ENCODE peak calls at places on chromosomes 1 and 21, in four cellular contexts. K is K562, Z is endothelial cell of umbilical vein, H is IMR-90. D is an unnamed sample. For H3K9me1, the result is how much of the 10 kb centered on the place peaks cover.

GRCh38 chr1:39268112-39268581 is 63.7 kb downstream of the MACF1 start:
- DNase-seq in Z (peak), H (peak), K (no peak), D (no peak)

GRCh38 chr1:244835276-244836134 is at the start of gene COX20:
- DNase-seq in H (peak), K (peak), Z (peak), D (no peak)

GRCh38 chr1:20390589-20391331 is 95.2 kb downstream of the CAMK2N1 start:
- DNase-seq in H (peak), Z (peak), K (no peak), D (no peak)

GRCh38 chr1:161159087-161159914 is at the start of gene USP21:
- DNase-seq in H (peak), Z (peak), K (peak), D (no peak)

GRCh38 chr1:54883349-54884102 is 3.5 kb downstream of the DHCR24 start:
- DNase-seq in Z (no peak), H (peak), K (no peak), D (no peak)

GRCh38 chr1:222369991-222370910 is 177.7 kb downstream of the HHIPL2 start:
- DNase-seq in Z (no peak), K (no peak), H (peak), D (peak)

GRCh38 chr1:23116216-23116836 is 52.3 kb downstream of the LUZP1 start:
- DNase-seq in Z (no peak), H (no peak), K (no peak), D (no peak)

GRCh38 chr1:220810179-220810653 is 23.5 kb downstream of the MTARC1 start:
- DNase-seq in K (peak), Z (peak), H (peak), D (peak)

GRCh38 chr1:74426208-74426932 is 86.0 kb downstream of the LRRC53 start:
- DNase-seq in Z (no peak), H (peak), K (no peak), D (no peak)

GRCh38 chr21:36557316-36557715 is 77.4 kb upstream of the CLDN14 start:
- DNase-seq in Z (no peak), K (no peak), H (no peak), D (no peak)

GRCh38 chr1:230568676-230569075 is 73.6 kb upstream of the COG2 start:
- DNase-seq in H (no peak), Z (no peak), K (no peak), D (no peak)

GRCh38 chr1:57072775-57073174 is 107.0 kb upstream of the C8B start:
- DNase-seq in H (no peak), K (peak), Z (no peak), D (no peak)

GRCh38 chr1:219917851-219918466 is 10.4 kb downstream of the SLC30A10 start:
- DNase-seq in Z (no peak), H (no peak), K (no peak), D (peak)

GRCh38 chr1:6094246-6094645 is 48.6 kb downstream of the KCNAB2 start:
- DNase-seq in H (no peak), Z (no peak), K (no peak), D (no peak)

GRCh38 chr1:98323396-98323795 is 338.1 kb upstream of the SNX7 start:
- DNase-seq in K (no peak), Z (peak), H (peak), D (peak)

GRCh38 chr1:65250826-65251225 is 58.5 kb upstream of the DNAJC6 start:
- DNase-seq in Z (no peak), H (no peak), K (no peak), D (no peak)

GRCh38 chr1:236727521-236727920 is 41.2 kb downstream of the ACTN2 start:
- DNase-seq in H (no peak), K (no peak), Z (no peak), D (no peak)

GRCh38 chr1:86914998-86915736 is 732 bp downstream of the HS2ST1 start:
- DNase-seq in Z (peak), H (peak), K (peak), D (no peak)

GRCh38 chr1:92877792-92878191 is 46.0 kb downstream of the RPL5 start:
- DNase-seq in Z (no peak), H (peak), K (no peak), D (no peak)

GRCh38 chr1:8326265-8326664 is 8.4 kb downstream of the SLC45A1 start:
- DNase-seq in H (no peak), K (no peak), Z (no peak), D (no peak)

GRCh38 chr1:56921486-56921885 is 44.3 kb downstream of the C8B start:
- DNase-seq in H (no peak), Z (no peak), K (no peak), D (no peak)

GRCh38 chr1:2977886-2978611 is 43.2 kb upstream of the ACTRT2 start:
- DNase-seq in H (no peak), K (no peak), Z (no peak), D (no peak)

GRCh38 chr1:21099034-21099868 is 77.4 kb downstream of the EIF4G3 start:
- DNase-seq in H (peak), K (no peak), Z (no peak), D (no peak)

GRCh38 chr1:31583995-31584868 is 7.9 kb downstream of the TINAGL1 start:
- DNase-seq in Z (peak), H (peak), K (peak), D (no peak)

GRCh38 chr1:44315521-44315920 is 39.5 kb downstream of the ERI3 start:
- DNase-seq in Z (no peak), H (no peak), K (no peak), D (no peak)
- H3K9me1 ChIP-seq in Z (under half), H (under half), K (under half), D (under half)

GRCh38 chr1:203252678-203253077 is 23.2 kb upstream of the CHIT1 start:
- DNase-seq in Z (no peak), K (no peak), H (no peak), D (no peak)

DNA sequence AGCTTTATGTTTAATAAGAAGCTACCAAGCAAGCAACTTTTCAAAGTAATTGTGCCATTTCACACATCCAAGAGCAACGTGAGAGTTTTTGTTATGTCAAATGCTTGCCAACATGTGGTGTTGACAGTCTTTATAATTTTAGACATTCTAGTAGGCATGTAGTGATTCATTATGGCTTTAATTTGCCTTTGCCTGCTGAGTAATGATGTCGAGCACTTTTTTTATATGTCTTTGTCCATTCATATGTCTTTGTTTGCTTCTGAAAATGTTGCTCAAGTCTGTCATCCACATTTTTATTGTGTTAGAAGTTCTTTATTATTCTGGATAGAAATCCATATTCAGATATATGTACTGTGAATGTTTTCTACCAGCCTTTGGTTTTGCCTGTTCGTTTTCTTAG is 21.5 kb upstream of the CHIT1 start:
- DNase-seq in K (no peak), Z (no peak), H (no peak), D (no peak)
- H3K27ac ChIP-seq in K (no peak), Z (no peak), H (no peak), D (no peak)

GRCh38 chr1:155713054-155713453 is 24.2 kb downstream of the DAP3 start:
- DNase-seq in H (no peak), K (no peak), Z (no peak), D (no peak)
- H3K9me1 ChIP-seq in H (under half), K (under half), Z (under half), D (under half)

GRCh38 chr1:159870704-159871103 is 8.2 kb upstream of the VSIG8 start:
- DNase-seq in Z (no peak), H (no peak), K (no peak), D (no peak)
- H3K27ac ChIP-seq in Z (no peak), H (no peak), K (no peak), D (no peak)

GRCh38 chr1:52159033-52159789 is 17.3 kb downstream of the ZFYVE9 start:
- DNase-seq in H (peak), K (no peak), Z (no peak), D (peak)

GRCh38 chr1:52167014-52167753 is 25.3 kb downstream of the ZFYVE9 start:
- DNase-seq in H (no peak), K (no peak), Z (no peak), D (no peak)

GRCh38 chr1:52164604-52165003 is 22.7 kb downstream of the ZFYVE9 start:
- DNase-seq in Z (peak), K (no peak), H (peak), D (no peak)

GRCh38 chr1:52158218-52158617 is 16.3 kb downstream of the ZFYVE9 start:
- DNase-seq in H (no peak), Z (no peak), K (no peak), D (no peak)

DNA sequence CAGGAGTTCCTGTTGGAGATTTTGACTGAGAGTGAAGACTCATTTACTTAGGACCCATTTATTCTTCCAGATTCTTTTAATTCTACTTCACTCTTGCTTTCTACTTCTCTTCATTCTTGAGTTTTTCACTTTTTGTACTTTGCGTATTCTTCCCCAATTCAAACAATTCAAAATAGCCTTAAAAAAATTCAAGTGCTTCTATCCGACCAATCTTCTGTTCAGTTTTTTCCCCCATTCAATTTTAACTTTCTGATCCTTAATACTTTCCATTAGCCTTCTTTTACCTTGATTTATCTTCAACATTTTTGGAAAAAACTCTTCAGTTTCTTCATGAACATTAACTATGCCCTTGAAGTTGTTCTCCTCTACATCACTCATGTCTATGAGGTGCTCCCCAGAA is 21.1 kb downstream of the ZFYVE9 start:
- DNase-seq in K (no peak), Z (no peak), H (no peak), D (no peak)
- H3K9me1 ChIP-seq in K (under half), Z (under half), H (under half), D (under half)

DNA sequence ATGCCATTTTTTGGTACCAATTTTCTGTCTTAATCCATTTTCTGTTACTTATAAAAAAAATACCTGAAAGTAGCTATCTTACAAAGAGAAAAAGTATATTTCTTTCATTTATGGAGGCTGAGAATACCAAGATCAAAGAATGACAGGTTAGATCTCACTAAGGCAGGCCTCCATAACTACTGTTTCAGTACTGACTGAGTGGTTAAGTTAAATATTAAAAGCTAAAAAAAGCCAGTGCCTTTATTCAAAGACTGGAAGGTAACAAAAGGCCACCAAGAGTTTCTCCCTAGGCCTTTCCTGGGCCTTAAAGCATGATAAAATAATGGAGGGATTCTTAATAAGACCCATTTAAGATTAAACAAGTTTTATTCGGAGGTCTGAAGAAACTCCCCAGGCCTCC is 687.7 kb upstream of the ADGRL4 start:
- DNase-seq in Z (no peak), H (no peak), K (no peak), D (no peak)
- H3K27ac ChIP-seq in Z (no peak), H (no peak), K (no peak), D (no peak)

D was measured in keratinocyte.